ENCODE peak calls at places on chromosome 1, in eight cellular contexts. N is cardiac fibroblast, Y is Calu3, J is AG10803, V is right lobe of liver, O is OCI-LY7, E is GM12878, G is sigmoid colon. F is an unnamed sample.

GRCh38 chr1:6424619-6425593 is at the start of gene ESPN:
- DNase-seq in N (no peak), Y (no peak), J (no peak), V (no peak), O (no peak), E (no peak), G (no peak), F (peak)

GRCh38 chr1:67947114-67947513 is 103.3 kb downstream of the DIRAS3 start:
- DNase-seq in N (no peak), Y (no peak), J (no peak), V (no peak), O (no peak), E (no peak), G (no peak), F (no peak)

GRCh38 chr1:28062806-28063205 is 25.6 kb downstream of the EYA3 start:
- DNase-seq in N (peak), Y (no peak), J (no peak), V (no peak), O (no peak), E (no peak), G (no peak), F (no peak)

GRCh38 chr1:112762541-112763141 is 47.5 kb upstream of the PPM1J start:
- DNase-seq in N (peak), Y (peak), J (peak), V (no peak), O (no peak), E (no peak), G (no peak), F (no peak)

GRCh38 chr1:41500378-41500777 is 15.9 kb upstream of the EDN2 start:
- DNase-seq in N (no peak), Y (peak), J (peak), V (no peak), O (no peak), E (no peak), G (peak), F (no peak)

GRCh38 chr1:43660355-43660754 is 10.4 kb downstream of the KDM4A start:
- DNase-seq in N (no peak), Y (no peak), J (no peak), V (no peak), O (no peak), E (no peak), G (no peak), F (no peak)

GRCh38 chr1:2270260-2271100 is 42.4 kb downstream of the SKI start:
- DNase-seq in N (peak), Y (no peak), J (no peak), V (peak), O (no peak), E (no peak), G (peak), F (no peak)

GRCh38 chr1:98399219-98399618 is 262.3 kb upstream of the SNX7 start:
- DNase-seq in N (no peak), Y (no peak), J (no peak), V (no peak), O (no peak), E (no peak), G (no peak), F (no peak)

GRCh38 chr1:157992813-157993178 is 649 bp upstream of the KIRREL1 start:
- DNase-seq in N (no peak), Y (no peak), J (no peak), V (no peak), O (no peak), E (no peak), G (no peak), F (no peak)

GRCh38 chr1:186494832-186495271 is 33.9 kb upstream of the PDC start:
- DNase-seq in N (no peak), Y (peak), J (no peak), V (no peak), O (no peak), E (no peak), G (no peak), F (no peak)

GRCh38 chr1:233904979-233905415 is 521 bp downstream of the SLC35F3 start:
- DNase-seq in N (no peak), Y (peak), J (no peak), V (no peak), O (no peak), E (no peak), G (no peak), F (peak)

DNA sequence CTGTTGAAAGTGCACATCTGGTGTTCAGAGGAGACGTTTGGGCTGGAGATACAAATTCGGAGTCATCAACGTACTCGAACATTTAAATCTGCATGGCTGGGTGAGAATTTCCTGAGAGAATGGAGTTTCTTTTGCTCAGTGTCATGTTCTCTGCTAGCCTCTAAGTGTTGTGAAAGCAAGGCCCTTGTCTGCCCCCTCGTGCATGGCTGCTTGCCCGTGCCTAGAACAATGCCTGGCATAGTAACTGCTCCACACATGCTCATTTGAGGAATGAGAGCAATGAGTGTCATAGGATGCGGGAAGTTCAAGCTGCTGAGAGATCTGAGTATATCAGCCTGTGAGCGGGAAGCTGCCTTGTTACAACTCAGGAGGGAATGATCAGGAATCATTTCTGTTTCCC is 171.1 kb upstream of the CSF3R start:
- DNase-seq in N (peak), Y (no peak), J (peak), V (no peak), O (no peak), E (no peak), G (no peak), F (no peak)
- TF ChIP-seq CTCF in N (no peak), Y (no peak), J (peak), V (no peak), O (no peak), E (no peak), G (no peak), F (no peak)

DNA sequence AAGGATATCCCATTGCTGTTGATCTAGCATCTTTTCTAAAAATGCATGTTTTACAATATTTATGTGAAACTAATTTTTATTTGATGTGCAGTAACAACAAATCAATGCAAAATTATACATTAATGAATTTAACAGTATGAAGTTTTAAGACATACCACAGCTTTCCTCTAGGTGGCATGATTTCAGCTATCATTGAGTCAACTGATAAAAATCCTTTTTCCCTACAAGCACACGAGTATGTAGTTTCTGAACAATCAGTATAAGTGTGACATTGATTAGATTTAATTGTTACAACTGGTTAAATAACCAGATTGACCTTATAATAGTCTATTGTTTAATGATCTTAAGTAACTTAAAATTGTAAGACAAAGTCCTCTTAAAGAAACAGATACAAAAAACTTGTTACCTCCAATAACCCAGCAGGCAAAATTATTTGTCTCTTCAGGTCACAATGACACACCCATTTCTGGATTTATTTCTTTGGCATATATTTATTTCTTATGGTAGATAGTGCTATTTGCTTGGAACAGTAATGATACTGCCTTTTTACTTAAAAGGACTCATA is 5.8 kb upstream of the TGFB2 start:
- DNase-seq in N (peak), Y (no peak), J (peak), V (no peak), O (peak), E (no peak), G (no peak), F (no peak)
- TF ChIP-seq CTCF in N (peak), Y (peak), J (peak), V (peak), O (peak), E (peak), G (peak), F (peak)

GRCh38 chr1:178036090-178036489 is 57.8 kb upstream of the RASAL2 start:
- DNase-seq in N (no peak), Y (no peak), J (no peak), V (no peak), O (no peak), E (no peak), G (no peak), F (no peak)

GRCh38 chr1:178038372-178038771 is 55.5 kb upstream of the RASAL2 start:
- DNase-seq in N (no peak), Y (no peak), J (no peak), V (no peak), O (no peak), E (no peak), G (no peak), F (no peak)

GRCh38 chr1:178039826-178040380 is 54.0 kb upstream of the RASAL2 start:
- DNase-seq in N (no peak), Y (peak), J (no peak), V (no peak), O (no peak), E (no peak), G (no peak), F (no peak)

GRCh38 chr1:178034676-178035075 is 59.2 kb upstream of the RASAL2 start:
- DNase-seq in N (no peak), Y (no peak), J (no peak), V (no peak), O (no peak), E (no peak), G (no peak), F (no peak)

DNA sequence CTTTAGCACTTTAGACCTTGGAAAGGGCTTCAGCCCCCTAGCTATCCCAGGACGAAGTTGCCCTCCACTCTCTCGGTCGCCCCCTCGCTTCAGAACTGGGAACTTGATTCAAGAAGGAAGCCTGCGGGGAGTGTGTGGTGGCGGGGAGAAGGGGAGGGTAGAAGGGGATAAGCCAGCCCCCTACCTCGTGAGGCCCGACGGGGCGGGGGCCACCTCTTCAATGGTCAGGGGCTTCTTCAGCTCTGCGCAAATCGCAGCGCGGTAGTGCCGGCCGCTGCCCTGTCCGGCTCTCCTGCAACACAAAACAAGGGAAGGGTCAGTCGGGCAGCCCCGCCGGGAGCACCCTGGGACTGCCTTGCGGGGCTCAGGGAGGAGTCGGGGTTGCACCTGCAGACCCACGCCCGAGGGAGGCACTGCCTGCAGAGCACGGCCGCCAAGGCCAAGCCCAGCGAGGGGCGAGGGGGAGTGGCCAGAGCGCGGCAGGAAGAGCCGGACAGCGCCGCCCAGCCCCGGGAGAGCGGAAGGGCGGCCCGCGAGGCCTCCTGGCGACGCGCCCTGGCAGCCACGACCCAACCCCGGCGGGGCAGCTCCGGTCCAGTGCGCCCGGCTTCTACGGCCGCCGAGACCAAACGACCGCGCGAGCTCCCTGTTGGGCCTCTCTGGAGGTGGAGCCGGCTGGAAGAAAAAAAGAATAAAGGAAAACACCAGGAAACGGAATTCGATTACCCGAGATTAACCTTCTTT is 56.2 kb upstream of the RASAL2 start:
- DNase-seq in N (peak), Y (peak), J (peak), V (peak), O (no peak), E (no peak), G (peak), F (no peak)
- TF ChIP-seq CTCF in N (peak), Y (peak), J (peak), V (peak), O (no peak), E (no peak), G (peak), F (peak)

DNA sequence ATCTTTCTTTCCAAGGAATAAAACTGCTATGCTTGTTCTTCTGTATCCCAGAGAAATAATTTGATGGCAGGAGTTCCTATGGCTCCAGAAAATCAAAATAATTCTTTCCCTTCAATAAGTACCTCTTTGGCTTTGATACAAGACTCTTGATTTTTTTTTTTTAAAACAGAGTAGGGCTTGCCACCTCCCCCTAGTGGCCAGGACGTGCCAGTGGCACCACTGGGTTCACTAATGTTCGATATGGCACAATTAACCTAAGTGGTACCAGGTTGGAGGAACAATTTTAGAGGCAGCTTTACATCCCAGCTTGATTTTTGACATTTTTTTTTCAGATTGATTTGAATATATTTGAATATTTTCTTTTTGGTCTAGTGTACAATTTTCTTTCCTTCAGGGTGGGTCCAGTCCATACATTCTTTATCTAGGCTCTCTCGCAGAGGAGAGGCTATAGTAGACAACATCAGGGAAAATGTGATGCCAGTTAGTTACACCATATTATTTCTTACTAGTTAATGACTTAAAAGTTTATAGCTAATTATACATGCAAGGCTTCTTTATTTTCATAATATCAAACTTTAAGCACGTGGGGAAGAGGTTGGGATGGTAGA is 330.9 kb downstream of the S1PR1 start:
- DNase-seq in N (peak), Y (peak), J (peak), V (peak), O (peak), E (no peak), G (no peak), F (peak)
- TF ChIP-seq CTCF in N (peak), Y (peak), J (peak), V (peak), O (peak), E (peak), G (peak), F (peak)

DNA sequence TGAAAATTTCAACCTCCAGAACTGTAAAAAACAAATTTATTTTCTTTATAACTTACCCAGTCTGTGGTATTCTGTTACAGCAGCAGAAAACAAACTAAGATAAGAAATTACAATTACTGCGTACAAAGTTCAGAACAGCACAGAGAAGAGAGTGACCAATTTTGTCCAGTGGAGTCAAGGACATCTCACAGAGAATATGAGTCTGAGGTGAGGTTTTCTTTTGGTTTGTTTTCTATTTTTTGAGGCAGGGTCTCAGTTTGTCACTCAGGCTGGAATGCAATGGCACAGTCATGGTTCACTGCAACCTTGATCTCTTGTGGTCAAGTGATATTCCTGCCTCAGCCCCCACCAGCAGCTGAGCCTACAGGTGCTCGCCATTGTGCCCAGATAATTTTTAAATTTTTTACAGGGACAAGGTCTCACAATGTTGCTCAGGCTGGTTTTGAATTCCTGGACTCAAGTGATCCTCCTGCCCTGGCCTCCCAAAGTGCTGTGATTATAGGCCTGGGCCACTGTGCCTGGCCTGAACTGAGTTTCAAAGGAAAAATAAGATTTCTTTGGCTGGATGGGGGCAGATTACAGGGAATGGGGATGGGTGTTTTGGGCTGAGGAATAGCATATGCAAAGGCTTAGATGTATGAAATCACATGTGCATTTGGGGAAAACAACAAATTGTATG is 201.1 kb upstream of the USP24 start:
- DNase-seq in N (no peak), Y (no peak), J (no peak), V (no peak), O (no peak), E (no peak), G (no peak), F (no peak)
- TF ChIP-seq CTCF in N (no peak), Y (no peak), J (no peak), V (no peak), O (no peak), E (no peak), G (no peak), F (no peak)

GRCh38 chr1:156549390-156549789 is 23.0 kb downstream of the IQGAP3 start:
- DNase-seq in N (no peak), Y (no peak), J (no peak), V (no peak), O (no peak), E (no peak), G (peak), F (no peak)
- TF ChIP-seq CTCF in N (no peak), Y (no peak), J (no peak), V (no peak), O (no peak), E (no peak), G (no peak), F (no peak)

GRCh38 chr1:107477233-107477632 is 336.4 kb downstream of the NTNG1 start:
- DNase-seq in N (no peak), Y (no peak), J (no peak), V (no peak), O (peak), E (no peak), G (no peak), F (peak)
- TF ChIP-seq CTCF in N (no peak), Y (no peak), J (peak), V (no peak), O (peak), E (peak), G (no peak), F (no peak)

DNA sequence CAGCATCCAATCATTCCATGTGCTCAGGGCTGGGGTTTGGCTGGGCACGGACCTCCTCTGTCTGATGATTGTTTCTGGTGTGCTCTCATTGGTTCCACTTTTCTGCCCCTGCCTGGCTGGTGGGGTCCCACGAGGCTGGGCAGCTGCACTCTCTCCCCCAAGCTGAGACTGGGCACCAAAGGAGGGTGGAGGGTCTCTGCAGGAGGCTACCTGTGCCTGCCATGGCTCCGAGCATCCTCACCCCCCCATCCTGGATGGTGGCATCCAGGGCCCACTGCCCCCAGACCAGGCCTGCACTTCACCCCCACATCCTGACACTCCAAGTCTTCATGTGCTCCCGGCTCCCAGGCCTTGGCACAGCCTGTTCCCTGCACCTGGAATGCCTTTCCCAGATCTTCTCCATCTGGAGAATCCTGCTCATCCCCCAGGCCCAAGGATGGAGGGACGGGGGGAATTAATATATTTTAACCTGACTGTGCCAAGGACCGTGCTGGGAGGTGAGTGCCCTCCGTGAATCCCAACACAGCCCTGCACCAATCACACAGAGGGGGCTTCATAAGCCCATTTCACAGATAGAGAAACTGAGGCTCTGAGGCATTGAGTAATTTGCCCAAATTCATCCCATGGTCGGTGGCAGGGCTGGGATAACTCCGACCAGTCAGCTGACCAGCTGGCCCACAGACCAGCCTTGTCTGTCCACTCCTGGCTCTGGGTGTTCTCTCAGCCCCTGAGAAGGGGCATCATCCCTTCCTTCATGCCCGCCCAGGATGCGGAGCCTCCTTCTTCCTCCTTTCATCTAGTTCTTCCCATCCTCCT is 403.4 kb downstream of the MATN1 start:
- DNase-seq in N (no peak), Y (no peak), J (no peak), V (peak), O (no peak), E (no peak), G (no peak), F (no peak)
- TF ChIP-seq CTCF in N (no peak), Y (no peak), J (no peak), V (no peak), O (no peak), E (no peak), G (no peak), F (no peak)

DNA sequence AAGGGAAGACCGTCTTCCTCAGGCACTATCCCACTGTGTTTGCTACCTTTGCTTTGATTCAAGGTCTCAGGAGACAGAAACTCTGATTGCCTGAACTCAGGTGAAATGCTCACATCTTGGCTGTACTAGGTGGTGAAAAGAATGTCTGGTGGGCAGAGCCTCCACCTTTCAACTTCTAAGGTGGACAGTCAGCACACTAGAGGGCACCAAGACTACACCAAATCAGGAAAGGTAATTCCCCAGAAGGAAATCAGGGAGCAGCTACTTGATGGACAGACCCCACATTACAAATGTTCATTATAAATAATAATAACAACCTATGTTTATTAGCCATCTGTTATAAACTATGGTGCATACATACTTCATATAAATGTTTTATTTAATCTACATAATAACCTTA is 220.9 kb downstream of the ATG4C start:
- DNase-seq in N (peak), Y (peak), J (no peak), V (no peak), O (no peak), E (no peak), G (no peak), F (peak)
- TF ChIP-seq CTCF in N (peak), Y (peak), J (peak), V (peak), O (peak), E (peak), G (no peak), F (no peak)

F was measured in GM20000.